ENCODE peak calls at places on chromosomes 4 and X, in five cellular contexts. One of them, this sample, is unnamed.

GRCh38 chr4:102687373-102687981 is 73.3 kb downstream of the MANBA start:
- DNase-seq in tibial nerve: no peak
- DNase-seq in AG09309: no peak
- DNase-seq in fibroblast of lung: peak
- DNase-seq in cardiac muscle cell: no peak
- DNase-seq in this sample: no peak

GRCh38 chrX:97057349-97057909 is 173.7 kb downstream of the RPA4 start:
- DNase-seq in tibial nerve: no peak
- DNase-seq in AG09309: no peak
- DNase-seq in fibroblast of lung: peak
- DNase-seq in cardiac muscle cell: no peak
- DNase-seq in this sample: no peak

GRCh38 chrX:12871181-12871580 is 4.3 kb downstream of the TLR7 start:
- DNase-seq in tibial nerve: no peak
- DNase-seq in AG09309: no peak
- DNase-seq in fibroblast of lung: no peak
- DNase-seq in cardiac muscle cell: no peak
- DNase-seq in this sample: no peak

GRCh38 chr4:186604124-186604627 is 48.8 kb upstream of the MTNR1A start:
- DNase-seq in tibial nerve: no peak
- DNase-seq in AG09309: no peak
- DNase-seq in fibroblast of lung: no peak
- DNase-seq in cardiac muscle cell: no peak
- DNase-seq in this sample: no peak

GRCh38 chrX:51496501-51497291 is at the start of gene NUDT11:
- DNase-seq in tibial nerve: peak
- DNase-seq in AG09309: no peak
- DNase-seq in fibroblast of lung: peak
- DNase-seq in cardiac muscle cell: peak
- DNase-seq in this sample: peak

GRCh38 chrX:40402771-40403533 is 177.8 kb upstream of the ATP6AP2 start:
- DNase-seq in tibial nerve: peak
- DNase-seq in AG09309: peak
- DNase-seq in fibroblast of lung: peak
- DNase-seq in cardiac muscle cell: peak
- DNase-seq in this sample: peak

GRCh38 chr4:124952601-124953000 is 240.1 kb upstream of the ANKRD50 start:
- DNase-seq in tibial nerve: no peak
- DNase-seq in AG09309: no peak
- DNase-seq in fibroblast of lung: no peak
- DNase-seq in cardiac muscle cell: no peak
- DNase-seq in this sample: no peak

GRCh38 chr4:123505457-123506310 is 109.1 kb downstream of the SPRY1 start:
- DNase-seq in tibial nerve: peak
- DNase-seq in AG09309: no peak
- DNase-seq in fibroblast of lung: peak
- DNase-seq in cardiac muscle cell: peak
- DNase-seq in this sample: no peak

GRCh38 chrX:133235830-133236229 is 17.7 kb upstream of the TFDP3 start:
- DNase-seq in tibial nerve: no peak
- DNase-seq in AG09309: no peak
- DNase-seq in fibroblast of lung: no peak
- DNase-seq in cardiac muscle cell: no peak
- DNase-seq in this sample: no peak

GRCh38 chr4:37981844-37982720 is 21.9 kb downstream of the PTTG2 start:
- DNase-seq in tibial nerve: no peak
- DNase-seq in AG09309: peak
- DNase-seq in fibroblast of lung: peak
- DNase-seq in cardiac muscle cell: peak
- DNase-seq in this sample: no peak
- H3K4me3 ChIP-seq in tibial nerve: no peak
- H3K4me3 ChIP-seq in AG09309: no peak
- H3K4me3 ChIP-seq in fibroblast of lung: no peak
- H3K4me3 ChIP-seq in cardiac muscle cell: no peak
- H3K4me3 ChIP-seq in this sample: peak

GRCh38 chr4:2583092-2583491 is 46.6 kb downstream of the FAM193A start:
- DNase-seq in tibial nerve: no peak
- DNase-seq in AG09309: no peak
- DNase-seq in fibroblast of lung: no peak
- DNase-seq in cardiac muscle cell: no peak
- DNase-seq in this sample: no peak
- H3K4me3 ChIP-seq in tibial nerve: no peak
- H3K4me3 ChIP-seq in AG09309: no peak
- H3K4me3 ChIP-seq in fibroblast of lung: no peak
- H3K4me3 ChIP-seq in cardiac muscle cell: no peak
- H3K4me3 ChIP-seq in this sample: no peak

GRCh38 chr4:139452000-139452399 is 1.9 kb upstream of the RAB33B start:
- DNase-seq in tibial nerve: no peak
- DNase-seq in AG09309: no peak
- DNase-seq in fibroblast of lung: no peak
- DNase-seq in cardiac muscle cell: no peak
- DNase-seq in this sample: no peak
- H3K4me3 ChIP-seq in tibial nerve: no peak
- H3K4me3 ChIP-seq in AG09309: no peak
- H3K4me3 ChIP-seq in fibroblast of lung: peak
- H3K4me3 ChIP-seq in cardiac muscle cell: peak
- H3K4me3 ChIP-seq in this sample: peak

DNA sequence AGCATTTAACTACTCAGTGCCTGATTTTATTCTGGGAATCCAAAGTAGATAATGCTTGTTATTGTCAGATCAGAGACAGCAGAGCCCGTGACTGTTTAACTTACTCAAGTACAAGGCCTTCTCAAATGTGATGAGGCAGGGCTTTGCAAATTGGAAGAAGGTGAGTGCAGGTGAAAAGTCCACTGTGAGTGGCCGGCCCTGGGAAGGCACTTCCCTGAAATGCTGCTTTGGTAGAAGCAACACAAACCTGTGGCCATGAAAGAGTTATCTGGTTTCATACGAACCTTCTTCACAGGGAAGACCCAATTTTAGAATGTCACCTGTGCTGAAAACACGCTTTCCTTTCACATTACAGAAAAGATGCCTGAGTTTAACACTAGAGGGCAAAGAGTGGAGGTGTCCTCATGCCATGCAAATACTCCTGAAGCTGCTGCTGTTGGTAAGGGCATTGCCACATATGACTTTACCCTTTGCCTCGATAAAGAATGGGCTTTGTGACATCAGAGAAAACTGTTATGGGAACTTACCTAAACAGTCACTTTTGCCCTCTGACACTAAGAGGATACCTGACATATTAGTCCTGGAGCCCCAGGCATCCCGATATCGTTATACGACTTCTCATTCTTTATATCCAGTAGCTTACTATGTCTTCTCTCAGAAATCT is 8.0 kb downstream of the PPARGC1A start:
- DNase-seq in tibial nerve: no peak
- DNase-seq in AG09309: no peak
- DNase-seq in fibroblast of lung: no peak
- DNase-seq in cardiac muscle cell: no peak
- DNase-seq in this sample: no peak
- H3K4me3 ChIP-seq in tibial nerve: no peak
- H3K4me3 ChIP-seq in AG09309: no peak
- H3K4me3 ChIP-seq in fibroblast of lung: no peak
- H3K4me3 ChIP-seq in cardiac muscle cell: no peak
- H3K4me3 ChIP-seq in this sample: no peak

DNA sequence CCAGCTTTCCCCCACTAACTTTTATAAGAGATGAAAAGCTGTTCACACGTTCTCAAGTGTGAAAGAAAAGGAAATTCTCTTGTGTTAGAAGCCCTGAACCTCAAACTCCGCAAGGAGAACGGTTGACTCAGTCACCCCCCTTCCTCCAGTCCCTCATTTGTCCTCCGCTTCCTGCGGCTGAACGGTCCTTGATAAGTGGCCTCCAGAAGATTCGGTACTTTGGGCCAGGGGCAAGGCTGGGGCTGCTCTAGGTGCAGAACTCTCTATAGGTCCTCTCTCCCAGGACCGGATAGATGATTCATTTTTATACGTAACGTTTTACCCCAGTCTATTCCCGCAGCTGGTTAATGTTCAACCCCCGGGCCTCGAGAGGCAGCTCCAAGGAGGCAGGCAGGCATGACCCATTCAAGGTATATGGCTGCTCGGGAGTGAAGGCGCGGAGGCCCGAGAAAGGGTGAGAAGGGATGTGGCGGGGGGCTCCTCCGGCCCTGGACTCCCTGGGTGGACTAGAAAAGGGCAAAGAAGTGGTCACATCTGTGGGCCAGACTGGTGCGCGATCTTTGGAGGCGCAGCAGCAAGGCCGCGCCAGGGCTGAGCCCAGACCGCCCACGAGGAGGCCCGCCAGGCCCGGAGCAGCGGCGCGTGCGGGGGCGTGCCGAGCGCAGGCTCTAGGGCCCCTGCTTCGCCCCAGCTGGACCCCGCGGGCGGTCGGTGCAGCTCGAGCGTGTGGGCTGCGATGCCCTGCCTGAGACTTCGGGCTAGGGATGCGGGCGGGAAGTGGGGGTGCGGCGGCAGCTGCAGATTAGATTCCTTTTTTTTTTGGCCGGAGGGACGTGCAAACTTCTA is 11.7 kb downstream of the PITX2 start:
- DNase-seq in tibial nerve: no peak
- DNase-seq in AG09309: no peak
- DNase-seq in fibroblast of lung: no peak
- DNase-seq in cardiac muscle cell: no peak
- DNase-seq in this sample: no peak
- H3K4me3 ChIP-seq in tibial nerve: no peak
- H3K4me3 ChIP-seq in AG09309: peak
- H3K4me3 ChIP-seq in fibroblast of lung: no peak
- H3K4me3 ChIP-seq in cardiac muscle cell: no peak
- H3K4me3 ChIP-seq in this sample: peak